ENCODE peak calls at places on chromosomes 1 and 21, in four cellular contexts. M is fibroblast of lung, P is HCT116, R is astrocyte. X is an unnamed sample.

GRCh38 chr1:183180634-183181056 is 5.4 kb upstream of the LAMC2 start:
- DNase-seq in M (peak), P (no peak), R (peak), X (no peak)

GRCh38 chr1:98794196-98794886 is 132.8 kb downstream of the SNX7 start:
- DNase-seq in M (peak), P (peak), R (peak), X (peak)

GRCh38 chr1:3433596-3434320 is 20.7 kb upstream of the ARHGEF16 start:
- DNase-seq in M (no peak), P (no peak), R (no peak), X (no peak)

GRCh38 chr1:118335372-118335771 is 150.3 kb upstream of the SPAG17 start:
- DNase-seq in M (no peak), P (no peak), R (peak), X (peak)

GRCh38 chr1:206925116-206925736 is 3.5 kb upstream of the FCMR start:
- DNase-seq in M (no peak), P (no peak), R (no peak), X (no peak)

GRCh38 chr1:163186910-163187309 is 15.8 kb downstream of the RGS5 start:
- DNase-seq in M (no peak), P (no peak), R (no peak), X (no peak)

GRCh38 chr21:26385721-26386120 is 187.4 kb downstream of the CYYR1 start:
- DNase-seq in M (peak), P (no peak), R (no peak), X (no peak)

GRCh38 chr1:102776074-102776473 is 332.2 kb downstream of the COL11A1 start:
- DNase-seq in M (no peak), P (no peak), R (no peak), X (no peak)

GRCh38 chr1:89179343-89179742 is 3.5 kb upstream of the GBP7 start:
- DNase-seq in M (no peak), P (no peak), R (no peak), X (no peak)

GRCh38 chr21:34243562-34243961 is 120.2 kb upstream of the KCNE2 start:
- DNase-seq in M (peak), P (peak), R (no peak), X (no peak)

GRCh38 chr1:217431395-217431794 is 199.5 kb downstream of the GPATCH2 start:
- DNase-seq in M (peak), P (no peak), R (no peak), X (no peak)

GRCh38 chr1:157284446-157284845 is 146.3 kb upstream of the ETV3 start:
- DNase-seq in M (no peak), P (no peak), R (no peak), X (no peak)

GRCh38 chr1:157288006-157288405 is 149.8 kb upstream of the ETV3 start:
- DNase-seq in M (no peak), P (no peak), R (no peak), X (no peak)

GRCh38 chr1:157287462-157287861 is 149.3 kb upstream of the ETV3 start:
- DNase-seq in M (no peak), P (no peak), R (no peak), X (no peak)

GRCh38 chr1:157286646-157287420 is 148.6 kb upstream of the ETV3 start:
- DNase-seq in M (no peak), P (no peak), R (no peak), X (no peak)

GRCh38 chr1:157286096-157286495 is 147.9 kb upstream of the ETV3 start:
- DNase-seq in M (no peak), P (no peak), R (no peak), X (no peak)
- TF ChIP-seq CTCF in M (no peak), P (no peak), R (no peak), X (no peak)

DNA sequence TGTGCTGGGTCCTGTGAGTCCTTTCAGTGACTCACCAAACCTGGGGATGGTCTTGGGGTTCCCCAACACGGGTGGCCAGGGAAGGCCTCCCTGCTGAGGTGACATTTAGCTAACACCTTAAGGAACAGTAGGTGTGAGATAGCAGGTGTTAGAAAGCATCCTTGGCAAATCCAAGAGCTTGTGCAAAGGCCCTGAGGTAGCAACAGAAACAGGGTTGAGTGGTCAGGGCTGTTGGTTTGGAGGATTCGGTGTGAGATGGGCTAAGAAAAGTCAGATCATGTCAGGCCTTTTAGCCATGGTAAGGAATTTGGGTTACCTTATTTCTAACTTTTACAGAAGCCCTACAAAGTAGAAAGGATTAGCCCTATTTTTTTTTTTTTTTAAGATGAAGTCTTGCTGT is 343.0 kb downstream of the CAMTA1 start:
- DNase-seq in M (no peak), P (no peak), R (no peak), X (no peak)
- H3K27ac ChIP-seq in M (no peak), P (no peak), R (no peak), X (no peak)

DNA sequence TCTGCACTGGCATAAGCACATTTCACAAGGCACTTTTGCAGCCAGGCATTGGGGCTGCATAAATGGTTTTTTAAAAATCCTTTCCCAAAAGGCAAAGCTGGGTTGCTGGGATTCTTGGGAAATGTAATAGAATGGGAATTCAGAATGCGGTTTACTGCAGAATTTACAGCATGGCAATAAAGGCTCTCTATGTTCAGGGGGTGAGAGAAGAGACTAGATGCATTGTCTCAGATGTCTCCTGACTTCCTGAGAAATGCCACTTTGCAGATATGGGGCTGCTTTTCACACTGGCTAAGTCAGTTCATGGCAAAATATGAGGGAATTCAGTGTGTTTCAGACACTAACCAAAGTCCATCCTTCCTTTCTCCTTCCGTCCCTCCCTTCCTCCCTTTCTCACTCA is 13.5 kb downstream of the FCGR2B start:
- DNase-seq in M (no peak), P (no peak), R (no peak), X (no peak)
- H2AFZ ChIP-seq in M (no peak), P (no peak), R (no peak), X (no peak)

GRCh38 chr1:14009576-14009975 is 309.6 kb downstream of the PRDM2 start:
- DNase-seq in M (no peak), P (no peak), R (no peak), X (no peak)
- TF ChIP-seq CTCF in M (no peak), P (no peak), R (no peak), X (no peak)

DNA sequence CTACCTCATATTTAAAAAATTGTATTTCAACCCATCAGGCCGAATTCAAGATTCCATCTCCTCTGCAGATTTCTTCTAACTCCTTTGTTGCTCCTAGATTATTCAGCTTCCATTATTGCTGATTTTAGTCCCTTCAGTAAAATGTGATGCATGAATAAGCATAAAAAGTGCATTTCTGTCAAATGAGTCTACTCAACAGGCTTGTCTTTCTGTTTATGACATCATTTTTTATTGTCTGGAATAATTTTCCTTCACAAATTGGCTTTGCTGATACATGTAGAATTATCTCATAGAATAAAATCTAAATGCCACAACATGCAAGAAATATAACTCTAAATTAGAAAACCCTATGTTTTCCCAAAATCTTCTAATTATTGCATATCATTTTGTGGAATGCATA is 1.6 kb upstream of the OR2M5 start:
- DNase-seq in M (no peak), P (no peak), R (no peak), X (no peak)
- H3K27ac ChIP-seq in M (no peak), P (no peak), R (no peak), X (no peak)

GRCh38 chr1:91851130-91852010 is 34.6 kb downstream of the TGFBR3 start:
- DNase-seq in M (peak), P (no peak), R (peak), X (no peak)
- H2AFZ ChIP-seq in M (peak), P (no peak), R (peak), X (no peak)

DNA sequence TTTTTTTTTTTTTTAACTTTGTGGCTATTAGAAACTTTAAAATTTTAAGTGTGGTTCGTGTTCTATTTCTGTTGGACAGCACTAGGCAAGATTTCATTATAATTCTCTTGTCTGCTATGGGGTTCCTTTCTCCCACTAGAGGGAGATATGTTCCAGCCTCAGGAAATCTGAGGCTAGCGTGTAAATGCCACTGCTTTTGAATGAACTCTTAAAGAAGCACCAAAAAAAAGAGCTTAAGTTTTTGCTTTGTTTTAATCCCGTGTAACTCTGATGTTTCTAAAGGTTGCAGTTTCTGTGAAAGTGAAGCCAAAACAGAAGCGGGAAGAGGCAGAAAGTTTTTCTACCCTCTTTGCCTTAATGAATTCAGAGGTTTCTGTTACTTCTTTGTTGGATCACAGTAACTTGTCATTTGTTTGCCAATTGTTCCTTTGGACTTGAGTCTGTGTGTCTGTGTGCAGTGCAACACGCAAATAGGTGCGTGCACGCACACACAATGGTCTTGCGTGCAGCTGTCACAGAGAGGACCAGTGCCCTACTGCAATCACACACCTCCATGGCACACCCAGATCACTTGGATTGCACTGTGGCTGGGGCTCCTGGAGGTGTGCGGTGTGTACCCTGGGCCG is 32.3 kb downstream of the HHAT start:
- DNase-seq in M (peak), P (peak), R (peak), X (no peak)
- TF ChIP-seq CTCF in M (peak), P (peak), R (peak), X (peak)